ENCODE peak calls at places on chromosomes 16 and 17, in eight cellular contexts. A is AG10803; E is effector memory CD8-positive, alpha-beta T cell; Y is body of pancreas; D is sigmoid colon; C is endothelial cell; B is kidney tubule cell; V is NCI-H748 treated with DMSO at 0.1 percent for 48 hours. I is an unnamed sample.

GRCh38 chr16:66372078-66372897 is 5.8 kb downstream of the CDH5 start:
- DNase-seq in A (no peak), E (no peak), D (peak; percentile 39), Y (no peak), B (no peak), C (no peak), V (no peak), I (no peak)

GRCh38 chr17:82836823-82837357 is 2.9 kb downstream of the ZNF750 start:
- DNase-seq in Y (no peak), V (peak; percentile 44), E (no peak), C (no peak), B (no peak), D (peak; percentile 48), A (peak; percentile 53), I (peak; percentile 88)

GRCh38 chr16:50575743-50576142 is 27.5 kb downstream of the NKD1 start:
- DNase-seq in Y (no peak), A (no peak), V (no peak), D (no peak), B (no peak), E (no peak), C (no peak), I (no peak)

GRCh38 chr17:63191610-63192009 is 225.6 kb downstream of the TANC2 start:
- DNase-seq in Y (no peak), A (no peak), B (no peak), D (no peak), C (no peak), E (no peak), V (no peak), I (no peak)

GRCh38 chr17:43146649-43147048 is 21.5 kb upstream of the BRCA1 start:
- DNase-seq in C (no peak), A (no peak), B (no peak), D (no peak), E (no peak), Y (no peak), V (no peak), I (no peak)

GRCh38 chr17:81831563-81831956 is 1.5 kb downstream of the MCRIP1 start:
- DNase-seq in B (no peak), E (no peak), D (no peak), Y (no peak), A (no peak), V (no peak), C (no peak), I (no peak)

GRCh38 chr17:34706029-34706428 is 126.6 kb downstream of the TMEM132E start:
- DNase-seq in C (peak; percentile 64), D (no peak), Y (no peak), A (no peak), B (peak; percentile 26), E (no peak), V (no peak), I (no peak)

GRCh38 chr16:86063696-86064405 is 164.9 kb downstream of the IRF8 start:
- DNase-seq in D (no peak), V (no peak), A (no peak), Y (no peak), C (no peak), B (no peak), E (no peak), I (no peak)

GRCh38 chr17:7774037-7774659 is 56.6 kb downstream of the DNAH2 start:
- DNase-seq in V (no peak), E (no peak), B (no peak), C (no peak), D (no peak), Y (no peak), A (peak; percentile 43), I (no peak)

GRCh38 chr17:19002805-19003542 is 1.6 kb downstream of the FAM83G start:
- DNase-seq in V (no peak), B (peak; percentile 37), D (no peak), C (no peak), A (peak; percentile 61), Y (no peak), E (no peak), I (no peak)

GRCh38 chr17:10598620-10599019 is 49.2 kb upstream of the MYH2 start:
- DNase-seq in C (no peak), V (no peak), A (no peak), E (no peak), D (no peak), Y (no peak), B (no peak), I (no peak)

I was measured in WERI-Rb-1.